ENCODE peak calls at places on chromosomes 13 and 19, in four cellular contexts. M, V, Z and S are unnamed samples.

GRCh38 chr13:113288880-113289279 is 8.2 kb upstream of the LAMP1 start:
- DNase-seq in M (no peak), V (no peak), Z (no peak), S (no peak)

GRCh38 chr19:58361900-58362271 is 665 bp downstream of the ZNF497 start:
- DNase-seq in M (no peak), V (peak; percentile 51), Z (peak; percentile 61), S (no peak)

GRCh38 chr19:49767967-49768581 is 1.3 kb downstream of the AP2A1 start:
- DNase-seq in M (no peak), V (no peak), Z (no peak), S (no peak)

GRCh38 chr13:94947965-94948371 is 235.6 kb upstream of the SOX21 start:
- DNase-seq in M (no peak), V (no peak), Z (no peak), S (no peak)

GRCh38 chr19:40605201-40605971 is 4.2 kb downstream of the LTBP4 start:
- DNase-seq in M (peak; percentile 90), V (peak; percentile 83), Z (peak; percentile 83), S (peak; percentile 81)

GRCh38 chr19:16737909-16738308 is 18.3 kb downstream of the NWD1 start:
- DNase-seq in M (no peak), V (no peak), Z (no peak), S (no peak)

GRCh38 chr19:14871619-14872230 is 14.2 kb downstream of the OR7A17 start:
- DNase-seq in M (no peak), V (no peak), Z (no peak), S (no peak)

GRCh38 chr13:66977156-66977555 is 253.0 kb downstream of the PCDH9 start:
- DNase-seq in M (no peak), V (no peak), Z (no peak), S (no peak)

GRCh38 chr13:85709721-85710120 is 89.5 kb downstream of the SLITRK6 start:
- DNase-seq in M (no peak), V (no peak), Z (no peak), S (no peak)

GRCh38 chr13:35781661-35782060 is 305.2 kb upstream of the MAB21L1 start:
- DNase-seq in M (no peak), V (no peak), Z (no peak), S (no peak)

GRCh38 chr13:30088312-30088855 is 219.0 kb downstream of the KATNAL1 start:
- DNase-seq in M (no peak), V (no peak), Z (no peak), S (no peak)

GRCh38 chr19:34507414-34508067 is 26.0 kb downstream of the WTIP start:
- DNase-seq in M (no peak), V (no peak), Z (no peak), S (no peak)

GRCh38 chr13:28035146-28035782 is 46.8 kb upstream of the URAD start:
- DNase-seq in M (no peak), V (no peak), Z (no peak), S (no peak)

GRCh38 chr19:2478756-2479555 is 3.0 kb downstream of the GADD45B start:
- DNase-seq in M (peak; percentile 90), V (peak; percentile 87), Z (peak; percentile 90), S (peak; percentile 87)

GRCh38 chr13:108342369-108343289 is 73.1 kb downstream of the TNFSF13B start:
- DNase-seq in M (no peak), V (no peak), Z (no peak), S (no peak)

GRCh38 chr13:36343766-36344165 is 2.4 kb downstream of the SPART start:
- DNase-seq in M (no peak), V (no peak), Z (no peak), S (no peak)

GRCh38 chr19:9622531-9622930 is 1.5 kb upstream of the ZNF561 start:
- DNase-seq in M (no peak), V (no peak), Z (no peak), S (no peak)

GRCh38 chr13:113991191-113991669 is 17.4 kb upstream of the C13orf46 start:
- DNase-seq in M (peak; percentile 7), V (peak; percentile 3), Z (no peak), S (no peak)

GRCh38 chr13:33188093-33188882 is 97.3 kb downstream of the STARD13 start:
- DNase-seq in M (no peak), V (no peak), Z (no peak), S (no peak)

GRCh38 chr19:46426035-46426505 is 2.7 kb downstream of the PNMA8C start:
- DNase-seq in M (no peak), V (peak; percentile 64), Z (no peak), S (no peak)

GRCh38 chr13:94902722-94903407 is 190.5 kb upstream of the SOX21 start:
- DNase-seq in M (no peak), V (no peak), Z (no peak), S (no peak)

GRCh38 chr13:45206340-45206739 is 5.5 kb upstream of the KCTD4 start:
- DNase-seq in M (no peak), V (no peak), Z (no peak), S (no peak)

GRCh38 chr19:49142866-49143335 is 12.3 kb downstream of the HRC start:
- DNase-seq in M (peak; percentile 82), V (peak; percentile 93), Z (peak; percentile 92), S (peak; percentile 92)

GRCh38 chr19:18021121-18021755 is 13.3 kb downstream of the ARRDC2 start:
- DNase-seq in M (peak; percentile 93), V (peak; percentile 89), Z (peak; percentile 79), S (peak; percentile 94)

GRCh38 chr19:14432817-14433453 is at the start of gene PKN1:
- DNase-seq in M (no peak), V (peak; percentile 59), Z (no peak), S (no peak)

GRCh38 chr13:44876782-44877324 is 112.4 kb downstream of the NUFIP1 start:
- DNase-seq in M (no peak), V (no peak), Z (no peak), S (no peak)

GRCh38 chr13:99614465-99614885 is 113.2 kb downstream of the TM9SF2 start:
- DNase-seq in M (no peak), V (peak; percentile 62), Z (no peak), S (no peak)

GRCh38 chr19:24166055-24166454 is 79.1 kb downstream of the ZNF254 start:
- DNase-seq in M (no peak), V (no peak), Z (no peak), S (no peak)

GRCh38 chr19:47283405-47284059 is 8.8 kb downstream of the INAFM1 start:
- DNase-seq in M (no peak), V (no peak), Z (no peak), S (no peak)

GRCh38 chr19:35846038-35846668 is 6.2 kb downstream of the NPHS1 start:
- DNase-seq in M (no peak), V (peak; percentile 73), Z (no peak), S (no peak)

GRCh38 chr19:28609091-28609755 is 603.7 kb downstream of the UQCRFS1 start:
- DNase-seq in M (no peak), V (no peak), Z (no peak), S (no peak)

GRCh38 chr19:35757231-35757748 is 461 bp upstream of the HSPB6 start:
- DNase-seq in M (peak; percentile 90), V (peak; percentile 70), Z (no peak), S (peak; percentile 99)

GRCh38 chr19:10976200-10976892 is 15.5 kb downstream of the SMARCA4 start:
- DNase-seq in M (no peak), V (no peak), Z (no peak), S (no peak)

GRCh38 chr13:97026759-97027555 is 32.7 kb upstream of the OXGR1 start:
- DNase-seq in M (no peak), V (no peak), Z (no peak), S (no peak)

GRCh38 chr13:35309711-35310110 is 166.8 kb downstream of the MAB21L1 start:
- DNase-seq in M (no peak), V (no peak), Z (no peak), S (no peak)

GRCh38 chr13:30745917-30746686 is 10.8 kb downstream of the ALOX5AP start:
- DNase-seq in M (no peak), V (no peak), Z (no peak), S (no peak)

GRCh38 chr13:109989686-109990085 is 203.3 kb upstream of the IRS2 start:
- DNase-seq in M (no peak), V (no peak), Z (no peak), S (no peak)

GRCh38 chr13:48221301-48222190 is 11.5 kb upstream of the ITM2B start:
- DNase-seq in M (no peak), V (no peak), Z (no peak), S (no peak)

GRCh38 chr13:90485441-90485840 is 862.0 kb upstream of the MIR17HG start:
- DNase-seq in M (no peak), V (no peak), Z (no peak), S (no peak)
- H3K4me3 ChIP-seq in M (no peak overlapping the region), V (no peak overlapping the region), Z (no peak overlapping the region), S (no peak overlapping the region)

GRCh38 chr19:30704716-30705115 is 332.5 kb downstream of the ZNF536 start:
- DNase-seq in M (no peak), V (no peak), Z (no peak), S (no peak)
- H3K27ac ChIP-seq in M (no peak overlapping the region), V (no peak overlapping the region), Z (no peak overlapping the region), S (no peak overlapping the region)

GRCh38 chr19:4136680-4137088 is 12.8 kb upstream of the MAP2K2 start:
- DNase-seq in M (no peak), V (no peak), Z (no peak), S (no peak)

GRCh38 chr19:4138445-4138844 is 14.5 kb upstream of the MAP2K2 start:
- DNase-seq in M (no peak), V (no peak), Z (no peak), S (no peak)

GRCh38 chr19:4144666-4145261 is 8.7 kb upstream of the CREB3L3 start:
- DNase-seq in M (no peak), V (no peak), Z (no peak), S (no peak)

GRCh38 chr19:4139614-4140236 is 13.7 kb upstream of the CREB3L3 start:
- DNase-seq in M (peak; percentile 84), V (peak; percentile 74), Z (peak; percentile 85), S (no peak)

GRCh38 chr19:4140237-4140711 is 13.2 kb upstream of the CREB3L3 start:
- DNase-seq in M (no peak), V (peak; percentile 44), Z (no peak), S (no peak)
- TF ChIP-seq CTCF in M (peak; percentile 44), V (peak; percentile 67), Z (peak; percentile 36), S (no peak)

DNA sequence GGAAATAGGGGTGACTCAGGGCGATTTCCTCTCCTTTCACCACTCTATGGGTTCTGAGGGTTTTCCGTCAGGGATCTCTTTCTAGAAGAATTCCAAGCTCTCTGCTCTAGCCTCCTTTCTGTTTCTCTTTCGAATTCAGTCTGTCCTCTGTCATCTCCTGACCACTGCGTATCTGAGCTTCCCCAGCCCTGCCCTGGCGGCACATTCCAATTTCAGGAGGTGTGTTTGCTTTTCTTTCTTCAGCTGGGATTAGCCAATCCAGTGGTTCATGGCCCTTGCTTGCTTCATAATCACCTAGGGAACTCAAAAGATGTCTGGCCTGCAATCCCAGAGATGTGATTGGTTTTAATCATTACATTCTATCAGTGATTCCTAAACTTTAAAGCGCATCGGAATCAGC is 9.4 kb downstream of the IFNL2 start:
- DNase-seq in M (no peak), V (no peak), Z (no peak), S (no peak)
- H3K4me3 ChIP-seq in M (no peak overlapping the region), V (no peak overlapping the region), Z (no peak overlapping the region), S (no peak overlapping the region)

DNA sequence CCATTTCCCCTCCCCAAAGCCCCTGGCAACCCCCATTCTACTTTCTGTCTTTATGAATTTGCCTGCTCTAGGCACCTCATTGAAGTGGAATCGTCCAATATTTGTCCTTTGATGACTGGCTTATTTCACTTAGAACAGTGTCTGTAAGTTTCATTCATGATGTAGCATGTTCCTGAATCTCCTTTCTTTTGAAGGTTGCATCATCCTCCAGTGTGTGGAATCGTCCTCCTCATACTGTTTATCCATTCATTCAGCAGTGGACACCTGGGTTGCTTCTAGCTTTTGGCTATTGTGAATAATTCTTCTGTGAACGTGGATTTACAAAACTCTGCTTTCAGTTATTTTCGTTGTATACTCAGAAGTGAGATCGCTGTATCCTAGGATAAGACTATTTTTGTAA is 161.2 kb upstream of the RNF113B start:
- DNase-seq in M (no peak), V (no peak), Z (no peak), S (no peak)
- H3K27ac ChIP-seq in M (no peak overlapping the region), V (no peak overlapping the region), Z (no peak overlapping the region), S (no peak overlapping the region)